ENCODE peak calls at places on chromosome 20, in four cellular contexts. S is MM.1S, F is GM13977, R is Peyer's patch. J is an unnamed sample.

GRCh38 chr20:45861157-45862075 is 4.0 kb downstream of the ZSWIM3 start:
- DNase-seq in S (no peak), F (no peak), R (no peak), J (no peak)

GRCh38 chr20:61513124-61514017 is 261.3 kb downstream of the CDH4 start:
- DNase-seq in S (no peak), F (no peak), R (no peak), J (no peak)

GRCh38 chr20:23497458-23498026 is 6.6 kb downstream of the CST8 start:
- DNase-seq in S (no peak), F (no peak), R (no peak), J (peak)

GRCh38 chr20:13221673-13222318 is 722 bp downstream of the ISM1 start:
- DNase-seq in S (peak), F (peak), R (no peak), J (peak)

GRCh38 chr20:25469558-25469957 is 62.1 kb downstream of the GINS1 start:
- DNase-seq in S (no peak), F (no peak), R (no peak), J (no peak)

GRCh38 chr20:39986231-39986904 is 702.7 kb downstream of the MAFB start:
- DNase-seq in S (peak), F (no peak), R (no peak), J (no peak)

GRCh38 chr20:7226156-7226555 is 458.7 kb downstream of the BMP2 start:
- DNase-seq in S (no peak), F (no peak), R (no peak), J (no peak)

GRCh38 chr20:12598894-12599293 is 409.9 kb upstream of the SPTLC3 start:
- DNase-seq in S (no peak), F (no peak), R (no peak), J (no peak)

GRCh38 chr20:38109657-38110524 is 55.2 kb downstream of the TGM2 start:
- DNase-seq in S (no peak), F (no peak), R (no peak), J (no peak)

GRCh38 chr20:30985386-30985785 is 272.1 kb upstream of the DEFB115 start:
- DNase-seq in S (no peak), F (no peak), R (no peak), J (no peak)

GRCh38 chr20:22577515-22578220 is 6.7 kb downstream of the FOXA2 start:
- DNase-seq in S (no peak), F (no peak), R (no peak), J (no peak)

GRCh38 chr20:24756292-24757025 is 192.6 kb upstream of the CST7 start:
- DNase-seq in S (no peak), F (no peak), R (peak), J (no peak)

GRCh38 chr20:58611236-58612020 is 39.7 kb upstream of the STX16 start:
- DNase-seq in S (no peak), F (no peak), R (no peak), J (no peak)

GRCh38 chr20:13756551-13756950 is 28.2 kb downstream of the ESF1 start:
- DNase-seq in S (no peak), F (no peak), R (no peak), J (no peak)

GRCh38 chr20:60107621-60108020 is 149.4 kb downstream of the CDH26 start:
- DNase-seq in S (no peak), F (no peak), R (no peak), J (no peak)

GRCh38 chr20:38307371-38308046 is 3.6 kb downstream of the BPI start:
- DNase-seq in S (no peak), F (no peak), R (no peak), J (no peak)

GRCh38 chr20:41330343-41330720 is 10.3 kb upstream of the LPIN3 start:
- DNase-seq in S (no peak), F (no peak), R (no peak), J (no peak)

DNA sequence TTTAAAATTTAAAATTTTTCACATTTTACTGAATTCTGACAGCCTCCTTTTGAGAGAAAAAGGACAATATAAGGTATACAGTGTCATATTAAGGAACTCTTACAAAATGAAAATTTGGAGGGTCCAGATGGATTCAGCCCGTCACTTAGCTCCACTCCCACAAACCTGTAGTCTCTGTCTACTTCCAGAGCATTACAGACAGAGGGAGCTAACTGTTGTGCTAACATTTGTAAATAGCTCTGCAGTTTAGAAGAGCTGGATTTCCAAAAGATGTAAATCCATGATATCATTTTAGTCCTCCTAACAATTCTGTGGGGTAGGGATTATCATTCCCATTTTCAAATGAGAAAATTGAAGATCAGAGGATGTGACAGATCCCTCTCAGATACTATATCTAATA is 16.1 kb upstream of the SERINC3 start:
- DNase-seq in S (no peak), F (no peak), R (no peak), J (no peak)
- TF ChIP-seq CTCF in S (no peak), F (no peak), R (no peak), J (no peak)

GRCh38 chr20:51505566-51505965 is 37.0 kb downstream of the NFATC2 start:
- DNase-seq in S (no peak), F (no peak), R (no peak), J (no peak)
- TF ChIP-seq CTCF in S (no peak), F (no peak), R (no peak), J (no peak)

DNA sequence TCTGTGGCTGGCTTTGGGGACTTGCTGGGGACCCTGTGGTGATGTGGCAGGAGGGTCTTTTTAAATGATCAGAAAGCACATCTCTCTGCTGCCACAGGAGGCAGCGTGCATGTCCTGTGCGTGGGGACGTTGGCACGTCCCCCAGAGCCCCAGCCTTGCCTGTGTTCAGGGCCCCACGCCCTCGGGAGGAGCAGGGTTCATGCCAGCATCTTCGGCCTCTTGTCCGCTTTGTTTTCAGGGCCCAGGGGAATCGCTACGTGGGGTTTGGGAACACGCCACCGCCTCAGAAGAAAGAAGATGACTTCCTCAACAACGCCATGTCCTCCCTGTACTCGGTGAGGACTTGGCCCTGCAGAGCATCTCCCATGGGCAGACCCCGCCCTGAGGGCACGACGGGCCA is 6.0 kb downstream of the ARFGAP1 start:
- DNase-seq in S (no peak), F (no peak), R (no peak), J (no peak)
- TF ChIP-seq CTCF in S (no peak), F (no peak), R (no peak), J (no peak)

DNA sequence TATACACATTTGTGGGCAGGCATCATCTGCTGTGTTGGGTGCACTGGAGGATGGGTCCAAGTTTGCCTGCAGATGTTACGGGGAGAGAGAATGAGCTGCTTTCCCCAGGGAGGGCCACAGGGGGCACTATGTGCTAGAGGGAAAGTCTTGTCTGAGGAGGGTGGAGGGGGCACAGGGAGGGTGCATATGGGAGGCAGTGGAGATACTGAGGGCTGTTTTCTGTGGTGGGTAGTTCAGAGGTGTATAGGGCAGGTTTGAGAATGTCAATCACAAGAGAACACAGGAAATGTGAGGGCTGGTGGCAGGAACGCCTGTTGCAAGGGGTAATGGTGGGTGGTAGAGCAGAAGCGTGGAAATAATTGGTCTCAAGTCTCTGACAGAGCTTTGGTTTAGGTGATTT is 7.7 kb upstream of the PTPRA start:
- DNase-seq in S (no peak), F (no peak), R (no peak), J (no peak)
- TF ChIP-seq CTCF in S (no peak), F (peak), R (no peak), J (no peak)

GRCh38 chr20:10761232-10761631 is 87.4 kb upstream of the JAG1 start:
- DNase-seq in S (no peak), F (no peak), R (no peak), J (no peak)

GRCh38 chr20:10761786-10762185 is 88.0 kb upstream of the JAG1 start:
- DNase-seq in S (no peak), F (no peak), R (no peak), J (no peak)

GRCh38 chr20:10758446-10758845 is 84.6 kb upstream of the JAG1 start:
- DNase-seq in S (no peak), F (no peak), R (no peak), J (no peak)

GRCh38 chr20:10762216-10762615 is 88.4 kb upstream of the JAG1 start:
- DNase-seq in S (no peak), F (no peak), R (no peak), J (no peak)

GRCh38 chr20:10763117-10763516 is 89.3 kb upstream of the JAG1 start:
- DNase-seq in S (no peak), F (no peak), R (no peak), J (peak)
- TF ChIP-seq CTCF in S (no peak), F (no peak), R (no peak), J (no peak)

GRCh38 chr20:19802492-19803158 is 44.6 kb downstream of the RIN2 start:
- DNase-seq in S (peak), F (no peak), R (no peak), J (no peak)
- TF ChIP-seq CTCF in S (peak), F (peak), R (no peak), J (no peak)

DNA sequence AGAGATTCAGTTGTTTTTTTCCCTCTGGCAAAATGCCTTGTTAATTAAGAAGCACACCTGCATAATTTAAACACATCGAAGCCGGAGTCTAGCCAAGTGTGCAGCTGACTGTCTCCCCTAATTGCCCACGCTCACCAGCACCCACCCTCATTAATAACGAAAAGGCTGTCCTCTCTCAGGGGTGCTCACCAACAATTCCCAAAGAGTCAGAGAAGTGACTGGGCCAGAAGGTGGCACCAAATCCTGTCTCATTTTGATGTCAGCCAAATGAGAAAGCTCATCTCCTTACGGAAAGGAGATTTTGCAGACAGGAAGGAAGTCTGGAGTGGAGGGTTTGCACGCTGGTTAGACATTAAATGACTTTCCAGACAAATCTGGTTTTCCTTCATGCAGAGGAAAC is 60.7 kb upstream of the MC3R start:
- DNase-seq in S (no peak), F (no peak), R (no peak), J (no peak)
- TF ChIP-seq CTCF in S (peak), F (no peak), R (no peak), J (no peak)